ENCODE peak calls at places on chromosomes 1 and 21, in six cellular contexts. One of them, this sample, is unnamed.

GRCh38 chr1:182974792-182975191 is 21.8 kb upstream of the SHCBP1L start:
- DNase-seq in Calu3: no peak
- DNase-seq in AG04449: no peak
- DNase-seq in esophagus muscularis mucosa: no peak
- DNase-seq in IMR-90: no peak
- DNase-seq in RWPE1: no peak
- DNase-seq in this sample: no peak

GRCh38 chr1:116374340-116375164 is 1.5 kb downstream of the ATP1A1 start:
- DNase-seq in Calu3: no peak
- DNase-seq in AG04449: no peak
- DNase-seq in esophagus muscularis mucosa: no peak
- DNase-seq in IMR-90: no peak
- DNase-seq in RWPE1: no peak
- DNase-seq in this sample: no peak

GRCh38 chr1:29237906-29238600 is 1.7 kb downstream of the PTPRU start:
- DNase-seq in Calu3: peak
- DNase-seq in AG04449: no peak
- DNase-seq in esophagus muscularis mucosa: no peak
- DNase-seq in IMR-90: no peak
- DNase-seq in RWPE1: no peak
- DNase-seq in this sample: no peak

GRCh38 chr1:1356796-1357401 is 1.5 kb downstream of the MXRA8 start:
- DNase-seq in Calu3: no peak
- DNase-seq in AG04449: no peak
- DNase-seq in esophagus muscularis mucosa: no peak
- DNase-seq in IMR-90: no peak
- DNase-seq in RWPE1: no peak
- DNase-seq in this sample: no peak

GRCh38 chr1:76351655-76352054 is 277.1 kb downstream of the ST6GALNAC3 start:
- DNase-seq in Calu3: no peak
- DNase-seq in AG04449: no peak
- DNase-seq in esophagus muscularis mucosa: no peak
- DNase-seq in IMR-90: no peak
- DNase-seq in RWPE1: no peak
- DNase-seq in this sample: no peak

GRCh38 chr21:41659791-41660560 is 106.9 kb downstream of the RIPK4 start:
- DNase-seq in Calu3: peak
- DNase-seq in AG04449: no peak
- DNase-seq in esophagus muscularis mucosa: no peak
- DNase-seq in IMR-90: peak
- DNase-seq in RWPE1: no peak
- DNase-seq in this sample: no peak

GRCh38 chr1:233094691-233095090 is 144.3 kb downstream of the NTPCR start:
- DNase-seq in Calu3: no peak
- DNase-seq in AG04449: no peak
- DNase-seq in esophagus muscularis mucosa: no peak
- DNase-seq in IMR-90: no peak
- DNase-seq in RWPE1: no peak
- DNase-seq in this sample: no peak

GRCh38 chr1:22050330-22050729 is 2.2 kb upstream of the CDC42 start:
- DNase-seq in Calu3: no peak
- DNase-seq in AG04449: no peak
- DNase-seq in esophagus muscularis mucosa: no peak
- DNase-seq in IMR-90: no peak
- DNase-seq in RWPE1: no peak
- DNase-seq in this sample: no peak

GRCh38 chr1:40469327-40469726 is 7.8 kb upstream of the ZFP69 start:
- DNase-seq in Calu3: no peak
- DNase-seq in AG04449: no peak
- DNase-seq in esophagus muscularis mucosa: no peak
- DNase-seq in IMR-90: no peak
- DNase-seq in RWPE1: no peak
- DNase-seq in this sample: no peak

GRCh38 chr1:16076871-16077250 is 3.4 kb upstream of the FAM131C start:
- DNase-seq in Calu3: peak
- DNase-seq in AG04449: no peak
- DNase-seq in esophagus muscularis mucosa: no peak
- DNase-seq in IMR-90: peak
- DNase-seq in RWPE1: peak
- DNase-seq in this sample: no peak

GRCh38 chr1:85417017-85417416 is 47.9 kb downstream of the DDAH1 start:
- DNase-seq in Calu3: no peak
- DNase-seq in AG04449: no peak
- DNase-seq in esophagus muscularis mucosa: no peak
- DNase-seq in IMR-90: no peak
- DNase-seq in RWPE1: no peak
- DNase-seq in this sample: no peak

GRCh38 chr1:234709473-234710279 is 99.7 kb upstream of the IRF2BP2 start:
- DNase-seq in Calu3: no peak
- DNase-seq in AG04449: no peak
- DNase-seq in esophagus muscularis mucosa: peak
- DNase-seq in IMR-90: no peak
- DNase-seq in RWPE1: no peak
- DNase-seq in this sample: peak

GRCh38 chr1:160858127-160858909 is 4.4 kb downstream of the CD244 start:
- DNase-seq in Calu3: no peak
- DNase-seq in AG04449: no peak
- DNase-seq in esophagus muscularis mucosa: peak
- DNase-seq in IMR-90: no peak
- DNase-seq in RWPE1: no peak
- DNase-seq in this sample: peak

GRCh38 chr1:77469311-77469710 is 187.5 kb downstream of the AK5 start:
- DNase-seq in Calu3: no peak
- DNase-seq in AG04449: no peak
- DNase-seq in esophagus muscularis mucosa: no peak
- DNase-seq in IMR-90: peak
- DNase-seq in RWPE1: no peak
- DNase-seq in this sample: no peak

DNA sequence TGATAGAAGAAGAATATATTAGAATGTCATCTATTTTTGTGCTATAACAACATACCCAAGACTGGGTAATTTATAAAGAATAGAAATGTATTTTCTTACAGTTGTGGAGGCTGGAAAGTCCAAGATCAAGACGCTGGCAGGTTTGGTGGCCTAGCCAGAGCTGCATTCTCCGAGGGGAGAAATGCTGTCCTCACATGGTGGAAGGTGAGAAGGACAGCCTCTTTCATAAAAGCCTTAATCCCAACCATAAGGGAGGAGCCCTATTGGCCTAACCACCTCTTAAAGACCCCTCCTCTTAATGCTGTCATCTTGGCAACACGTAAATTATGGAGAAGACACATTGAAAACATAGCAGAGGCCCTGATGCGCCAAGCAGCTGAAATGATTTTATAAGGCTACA is 60.1 kb upstream of the KAZN start:
- DNase-seq in Calu3: no peak
- DNase-seq in AG04449: no peak
- DNase-seq in esophagus muscularis mucosa: no peak
- DNase-seq in IMR-90: no peak
- DNase-seq in RWPE1: no peak
- DNase-seq in this sample: no peak
- TF ChIP-seq CTCF in Calu3: no peak
- TF ChIP-seq CTCF in AG04449: peak
- TF ChIP-seq CTCF in esophagus muscularis mucosa: peak
- TF ChIP-seq CTCF in IMR-90: no peak
- TF ChIP-seq CTCF in RWPE1: no peak
- TF ChIP-seq CTCF in this sample: no peak

DNA sequence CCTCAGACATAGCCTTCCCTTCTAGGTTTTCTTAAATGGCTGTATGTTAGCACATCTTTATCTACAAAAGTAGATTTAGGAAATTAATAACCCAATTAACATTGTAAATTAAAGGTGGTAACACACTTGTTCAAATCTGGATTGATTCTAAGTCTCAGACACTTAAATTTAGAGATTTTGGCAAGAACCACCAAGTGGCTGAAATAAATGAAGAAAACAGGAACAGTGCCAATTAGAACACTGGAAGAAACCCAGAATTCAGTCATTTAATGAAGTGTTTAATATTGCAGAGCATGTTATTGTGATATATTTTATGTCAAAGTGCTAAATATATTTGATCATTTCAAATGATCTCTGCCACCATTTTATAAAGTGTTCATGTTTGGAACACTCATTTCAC is 628.2 kb downstream of the USP25 start:
- DNase-seq in Calu3: no peak
- DNase-seq in AG04449: no peak
- DNase-seq in esophagus muscularis mucosa: no peak
- DNase-seq in IMR-90: no peak
- DNase-seq in RWPE1: no peak
- DNase-seq in this sample: no peak
- TF ChIP-seq CTCF in Calu3: no peak
- TF ChIP-seq CTCF in AG04449: no peak
- TF ChIP-seq CTCF in esophagus muscularis mucosa: no peak
- TF ChIP-seq CTCF in IMR-90: no peak
- TF ChIP-seq CTCF in RWPE1: no peak
- TF ChIP-seq CTCF in this sample: no peak

GRCh38 chr1:57327946-57328345 is 95.9 kb downstream of the DAB1 start:
- DNase-seq in Calu3: no peak
- DNase-seq in AG04449: no peak
- DNase-seq in esophagus muscularis mucosa: no peak
- DNase-seq in IMR-90: no peak
- DNase-seq in RWPE1: no peak
- DNase-seq in this sample: no peak

GRCh38 chr1:57327331-57327730 is 96.5 kb downstream of the DAB1 start:
- DNase-seq in Calu3: no peak
- DNase-seq in AG04449: no peak
- DNase-seq in esophagus muscularis mucosa: no peak
- DNase-seq in IMR-90: no peak
- DNase-seq in RWPE1: no peak
- DNase-seq in this sample: no peak

GRCh38 chr1:57329001-57329400 is 94.9 kb downstream of the DAB1 start:
- DNase-seq in Calu3: no peak
- DNase-seq in AG04449: no peak
- DNase-seq in esophagus muscularis mucosa: no peak
- DNase-seq in IMR-90: no peak
- DNase-seq in RWPE1: no peak
- DNase-seq in this sample: no peak

GRCh38 chr1:57329932-57330331 is 93.9 kb downstream of the DAB1 start:
- DNase-seq in Calu3: no peak
- DNase-seq in AG04449: no peak
- DNase-seq in esophagus muscularis mucosa: no peak
- DNase-seq in IMR-90: no peak
- DNase-seq in RWPE1: no peak
- DNase-seq in this sample: no peak

GRCh38 chr1:57331620-57332019 is 92.2 kb downstream of the DAB1 start:
- DNase-seq in Calu3: no peak
- DNase-seq in AG04449: no peak
- DNase-seq in esophagus muscularis mucosa: no peak
- DNase-seq in IMR-90: no peak
- DNase-seq in RWPE1: no peak
- DNase-seq in this sample: no peak
- TF ChIP-seq CTCF in Calu3: no peak
- TF ChIP-seq CTCF in AG04449: no peak
- TF ChIP-seq CTCF in esophagus muscularis mucosa: no peak
- TF ChIP-seq CTCF in IMR-90: no peak
- TF ChIP-seq CTCF in RWPE1: no peak
- TF ChIP-seq CTCF in this sample: no peak

DNA sequence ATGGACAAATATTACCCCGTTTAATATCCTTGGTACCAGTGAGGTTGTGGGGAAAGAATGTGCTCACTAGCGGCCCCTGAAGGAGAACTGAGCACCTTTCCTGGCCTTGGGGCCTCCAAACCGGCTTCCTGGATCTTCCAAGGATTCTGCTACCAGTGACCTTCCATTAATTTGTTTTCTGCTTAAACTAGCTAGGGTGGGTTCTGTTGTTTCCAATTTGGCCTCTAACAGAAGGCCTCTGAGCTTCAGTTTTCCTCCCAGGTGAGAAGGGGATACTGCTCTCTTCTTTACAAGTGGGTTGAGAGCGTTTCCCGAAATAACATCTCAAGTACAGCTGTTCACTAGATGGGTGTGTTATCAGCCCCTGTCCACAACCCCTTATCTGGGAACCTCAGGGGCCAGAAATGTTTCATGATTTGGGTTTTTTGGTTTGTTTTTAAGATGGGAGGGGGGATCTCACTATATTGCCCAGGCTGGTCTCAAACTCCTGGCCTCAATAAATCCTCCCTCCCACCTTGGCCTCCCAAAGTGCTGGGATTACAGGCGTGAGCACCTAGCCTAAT is 16.9 kb upstream of the IFNGR2 start:
- DNase-seq in Calu3: no peak
- DNase-seq in AG04449: no peak
- DNase-seq in esophagus muscularis mucosa: no peak
- DNase-seq in IMR-90: no peak
- DNase-seq in RWPE1: no peak
- DNase-seq in this sample: no peak
- TF ChIP-seq CTCF in Calu3: no peak
- TF ChIP-seq CTCF in AG04449: no peak
- TF ChIP-seq CTCF in esophagus muscularis mucosa: no peak
- TF ChIP-seq CTCF in IMR-90: peak
- TF ChIP-seq CTCF in RWPE1: no peak
- TF ChIP-seq CTCF in this sample: peak

GRCh38 chr1:204446413-204447111 is 34.9 kb upstream of the PPP1R15B start:
- DNase-seq in Calu3: peak
- DNase-seq in AG04449: no peak
- DNase-seq in esophagus muscularis mucosa: peak
- DNase-seq in IMR-90: peak
- DNase-seq in RWPE1: peak
- DNase-seq in this sample: peak

GRCh38 chr1:204447220-204447619 is 35.6 kb upstream of the PPP1R15B start:
- DNase-seq in Calu3: no peak
- DNase-seq in AG04449: no peak
- DNase-seq in esophagus muscularis mucosa: no peak
- DNase-seq in IMR-90: no peak
- DNase-seq in RWPE1: no peak
- DNase-seq in this sample: no peak

GRCh38 chr1:204443871-204444581 is 32.4 kb upstream of the PPP1R15B start:
- DNase-seq in Calu3: peak
- DNase-seq in AG04449: no peak
- DNase-seq in esophagus muscularis mucosa: no peak
- DNase-seq in IMR-90: no peak
- DNase-seq in RWPE1: peak
- DNase-seq in this sample: no peak

GRCh38 chr1:204447736-204448135 is 36.1 kb upstream of the PPP1R15B start:
- DNase-seq in Calu3: no peak
- DNase-seq in AG04449: no peak
- DNase-seq in esophagus muscularis mucosa: no peak
- DNase-seq in IMR-90: no peak
- DNase-seq in RWPE1: no peak
- DNase-seq in this sample: no peak

DNA sequence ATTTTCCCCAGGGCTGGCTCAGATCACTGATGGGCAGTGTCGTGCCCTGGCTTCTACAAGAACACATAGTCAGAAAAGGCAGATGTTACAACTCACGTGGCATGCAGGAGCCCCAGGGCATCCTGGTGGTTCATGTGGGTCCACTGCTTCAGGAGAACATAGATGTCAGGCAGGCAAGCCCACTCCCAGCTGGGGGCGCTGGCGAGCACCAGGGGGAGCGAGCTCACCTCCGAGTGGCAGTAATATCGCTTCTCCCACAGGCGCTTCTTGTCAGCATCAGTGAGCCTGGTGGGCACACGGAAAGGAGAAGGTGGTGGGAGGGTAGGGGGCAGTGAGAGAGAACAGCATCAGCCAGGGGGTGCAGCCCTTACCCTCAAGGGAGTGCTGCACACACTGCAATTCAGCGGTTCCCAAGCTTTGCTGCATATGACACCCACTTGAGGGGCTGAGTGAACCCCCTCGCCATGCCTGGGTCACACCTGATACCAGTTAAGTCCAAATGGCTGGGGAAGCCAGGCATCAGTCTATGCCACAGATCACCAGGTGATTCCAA is 34.3 kb upstream of the PPP1R15B start:
- DNase-seq in Calu3: peak
- DNase-seq in AG04449: no peak
- DNase-seq in esophagus muscularis mucosa: no peak
- DNase-seq in IMR-90: peak
- DNase-seq in RWPE1: no peak
- DNase-seq in this sample: no peak
- TF ChIP-seq CTCF in Calu3: no peak
- TF ChIP-seq CTCF in AG04449: peak
- TF ChIP-seq CTCF in esophagus muscularis mucosa: no peak
- TF ChIP-seq CTCF in IMR-90: peak
- TF ChIP-seq CTCF in RWPE1: no peak
- TF ChIP-seq CTCF in this sample: peak

This sample was measured in osteocyte.